ENCODE peak calls at places on chromosomes 3 and 15, in four cellular contexts. T is activated gamma-delta T cell treated with anti-CD3 and anti-CD28 coated beads, Interleukin-2, amount 50 U/mL, for 16 hours; D is NCI-H1105; J is non-pigmented ciliary epithelial cell. Z is an unnamed sample.

GRCh38 chr15:83559310-83559966 is 94.5 kb upstream of the ADAMTSL3 start:
- DNase-seq in T (peak; percentile 1), D (no peak), J (peak; percentile 32), Z (peak; percentile 40)

GRCh38 chr15:99110581-99111320 is 5.9 kb downstream of the SYNM start:
- DNase-seq in T (no peak), D (no peak), J (no peak), Z (no peak)

GRCh38 chr3:171225101-171225674 is 198.7 kb upstream of the SLC2A2 start:
- DNase-seq in T (no peak), D (no peak), J (no peak), Z (no peak)

GRCh38 chr3:120418866-120419490 is 31.8 kb downstream of the FSTL1 start:
- DNase-seq in T (no peak), D (peak; percentile 64), J (no peak), Z (peak; percentile 77)

GRCh38 chr3:187963677-187964385 is 190.1 kb upstream of the LPP start:
- DNase-seq in T (no peak), D (no peak), J (no peak), Z (no peak)

GRCh38 chr15:72306211-72306785 is 13.7 kb downstream of the CELF6 start:
- DNase-seq in T (peak; percentile 3), D (peak; percentile 87), J (no peak), Z (no peak)

GRCh38 chr3:52831500-52832301 is 1.2 kb upstream of the ITIH4 start:
- DNase-seq in T (no peak), D (peak; percentile 7), J (no peak), Z (peak; percentile 66)

GRCh38 chr3:177358968-177359600 is 161.8 kb upstream of the TBL1XR1 start:
- DNase-seq in T (peak; percentile 34), D (peak; percentile 35), J (no peak), Z (peak; percentile 91)

GRCh38 chr3:119658994-119659393 is 1.4 kb downstream of the POPDC2 start:
- DNase-seq in T (no peak), D (no peak), J (no peak), Z (no peak)

GRCh38 chr15:83846847-83847246 is 192.9 kb downstream of the ADAMTSL3 start:
- DNase-seq in T (no peak), D (no peak), J (peak; percentile 86), Z (no peak)

GRCh38 chr3:155643581-155644165 is 101.2 kb downstream of the PLCH1 start:
- DNase-seq in T (no peak), D (no peak), J (no peak), Z (no peak)

GRCh38 chr3:131975047-131975446 is 59.8 kb downstream of the CPNE4 start:
- DNase-seq in T (no peak), D (no peak), J (no peak), Z (no peak)

GRCh38 chr15:80480909-80481308 is 76.7 kb downstream of the ARNT2 start:
- DNase-seq in T (no peak), D (no peak), J (peak; percentile 89), Z (no peak)

GRCh38 chr3:151923901-151924300 is 50.5 kb downstream of the SUCNR1 start:
- DNase-seq in T (no peak), D (no peak), J (no peak), Z (no peak)

GRCh38 chr15:45115312-45115820 is 1.2 kb downstream of the DUOXA2 start:
- DNase-seq in T (no peak), D (no peak), J (no peak), Z (no peak)

GRCh38 chr3:195153121-195153520 is 117.8 kb downstream of the XXYLT1 start:
- DNase-seq in T (no peak), D (no peak), J (no peak), Z (no peak)

GRCh38 chr3:124051636-124052035 is 59.7 kb upstream of the ROPN1 start:
- DNase-seq in T (no peak), D (no peak), J (no peak), Z (no peak)

GRCh38 chr3:66994588-66994987 is 3.5 kb upstream of the KBTBD8 start:
- DNase-seq in T (no peak), D (no peak), J (no peak), Z (no peak)

GRCh38 chr3:66582721-66583141 is 81.9 kb upstream of the LRIG1 start:
- DNase-seq in T (peak; percentile 32), D (no peak), J (no peak), Z (peak; percentile 26)

GRCh38 chr15:57427367-57427821 is 51.1 kb downstream of the CGNL1 start:
- DNase-seq in T (no peak), D (no peak), J (no peak), Z (peak; percentile 11)

GRCh38 chr3:180306691-180307090 is 270.0 kb upstream of the PEX5L start:
- DNase-seq in T (no peak), D (no peak), J (no peak), Z (no peak)

Z was measured in small intestine.